ENCODE peak calls at places on chromosomes 6 and 20, in six cellular contexts. One of them, this sample, is unnamed.

GRCh38 chr6:138726066-138727060 is 47.2 kb upstream of the CCDC28A start:
- DNase-seq in effector memory CD8-positive, alpha-beta T cell: no peak
- DNase-seq in AG20443: no peak
- DNase-seq in lung microvascular endothelial cell: no peak
- DNase-seq in HT-29: no peak
- DNase-seq in left lung: no peak
- DNase-seq in this sample: no peak

GRCh38 chr6:40912158-40912946 is 126.7 kb downstream of the UNC5CL start:
- DNase-seq in effector memory CD8-positive, alpha-beta T cell: peak
- DNase-seq in lung microvascular endothelial cell: peak
- DNase-seq in HT-29: peak
- DNase-seq in left lung: no peak
- DNase-seq in AG20443: peak
- DNase-seq in this sample: peak

GRCh38 chr20:4812216-4812615 is 90.5 kb downstream of the PRND start:
- DNase-seq in AG20443: no peak
- DNase-seq in HT-29: no peak
- DNase-seq in left lung: no peak
- DNase-seq in effector memory CD8-positive, alpha-beta T cell: no peak
- DNase-seq in lung microvascular endothelial cell: no peak
- DNase-seq in this sample: no peak

GRCh38 chr6:42249279-42249678 is 31.6 kb upstream of the MRPS10 start:
- DNase-seq in HT-29: no peak
- DNase-seq in effector memory CD8-positive, alpha-beta T cell: no peak
- DNase-seq in AG20443: peak
- DNase-seq in lung microvascular endothelial cell: peak
- DNase-seq in left lung: no peak
- DNase-seq in this sample: no peak

GRCh38 chr6:159988983-159989454 is 20.1 kb downstream of the IGF2R start:
- DNase-seq in HT-29: no peak
- DNase-seq in effector memory CD8-positive, alpha-beta T cell: no peak
- DNase-seq in lung microvascular endothelial cell: no peak
- DNase-seq in left lung: peak
- DNase-seq in AG20443: no peak
- DNase-seq in this sample: no peak

GRCh38 chr20:61608275-61609085 is 356.4 kb downstream of the CDH4 start:
- DNase-seq in effector memory CD8-positive, alpha-beta T cell: no peak
- DNase-seq in AG20443: peak
- DNase-seq in lung microvascular endothelial cell: no peak
- DNase-seq in HT-29: peak
- DNase-seq in left lung: no peak
- DNase-seq in this sample: no peak

GRCh38 chr6:2733324-2733723 is 17.4 kb downstream of the MYLK4 start:
- DNase-seq in effector memory CD8-positive, alpha-beta T cell: peak
- DNase-seq in AG20443: no peak
- DNase-seq in left lung: peak
- DNase-seq in HT-29: no peak
- DNase-seq in lung microvascular endothelial cell: no peak
- DNase-seq in this sample: no peak

GRCh38 chr6:16841241-16841640 is 80.0 kb upstream of the ATXN1 start:
- DNase-seq in HT-29: no peak
- DNase-seq in effector memory CD8-positive, alpha-beta T cell: no peak
- DNase-seq in AG20443: no peak
- DNase-seq in lung microvascular endothelial cell: no peak
- DNase-seq in left lung: no peak
- DNase-seq in this sample: no peak

GRCh38 chr6:11653028-11653583 is 115.6 kb downstream of the TMEM170B start:
- DNase-seq in left lung: peak
- DNase-seq in effector memory CD8-positive, alpha-beta T cell: no peak
- DNase-seq in HT-29: no peak
- DNase-seq in lung microvascular endothelial cell: peak
- DNase-seq in AG20443: peak
- DNase-seq in this sample: no peak